ENCODE peak calls at places on chromosomes 5 and 9, in five cellular contexts. One of them, this sample, is unnamed.

GRCh38 chr5:72070519-72070918 is 36.8 kb upstream of the MAP1B start:
- DNase-seq in nephron progenitor cell: no peak
- DNase-seq in COR-L47: no peak
- DNase-seq in NB4: no peak
- DNase-seq in natural killer cell: no peak
- DNase-seq in this sample: no peak

GRCh38 chr9:128689820-128690683 is 1.0 kb downstream of the SET start:
- DNase-seq in natural killer cell: peak
- DNase-seq in NB4: peak
- DNase-seq in COR-L47: peak
- DNase-seq in nephron progenitor cell: peak
- DNase-seq in this sample: no peak

GRCh38 chr5:145680169-145680568 is 155.0 kb downstream of the PRELID2 start:
- DNase-seq in natural killer cell: no peak
- DNase-seq in COR-L47: no peak
- DNase-seq in NB4: no peak
- DNase-seq in nephron progenitor cell: no peak
- DNase-seq in this sample: no peak

GRCh38 chr5:72125931-72126620 is 18.8 kb downstream of the MAP1B start:
- DNase-seq in nephron progenitor cell: no peak
- DNase-seq in natural killer cell: no peak
- DNase-seq in NB4: no peak
- DNase-seq in COR-L47: no peak
- DNase-seq in this sample: no peak

GRCh38 chr9:138100711-138101349 is 223.2 kb downstream of the CACNA1B start:
- DNase-seq in nephron progenitor cell: no peak
- DNase-seq in COR-L47: no peak
- DNase-seq in NB4: peak
- DNase-seq in natural killer cell: no peak
- DNase-seq in this sample: no peak

GRCh38 chr9:124394167-124394566 is 21.1 kb downstream of the PSMB7 start:
- DNase-seq in NB4: peak
- DNase-seq in COR-L47: no peak
- DNase-seq in nephron progenitor cell: no peak
- DNase-seq in natural killer cell: no peak
- DNase-seq in this sample: no peak

GRCh38 chr5:32116574-32117313 is 57.4 kb downstream of the GOLPH3 start:
- DNase-seq in COR-L47: no peak
- DNase-seq in NB4: no peak
- DNase-seq in natural killer cell: no peak
- DNase-seq in nephron progenitor cell: no peak
- DNase-seq in this sample: no peak

GRCh38 chr5:133641683-133642082 is 29.3 kb upstream of the FSTL4 start:
- DNase-seq in natural killer cell: no peak
- DNase-seq in COR-L47: no peak
- DNase-seq in NB4: no peak
- DNase-seq in nephron progenitor cell: no peak
- DNase-seq in this sample: no peak

GRCh38 chr5:130796032-130796431 is 369.0 kb downstream of the HINT1 start:
- DNase-seq in COR-L47: no peak
- DNase-seq in nephron progenitor cell: no peak
- DNase-seq in NB4: no peak
- DNase-seq in natural killer cell: no peak
- DNase-seq in this sample: no peak

GRCh38 chr5:107809201-107810034 is 138.7 kb upstream of the EFNA5 start:
- DNase-seq in nephron progenitor cell: no peak
- DNase-seq in NB4: no peak
- DNase-seq in natural killer cell: no peak
- DNase-seq in COR-L47: peak
- DNase-seq in this sample: no peak

GRCh38 chr9:127318651-127319167 is 54.1 kb downstream of the GARNL3 start:
- DNase-seq in natural killer cell: no peak
- DNase-seq in nephron progenitor cell: no peak
- DNase-seq in NB4: no peak
- DNase-seq in COR-L47: no peak
- DNase-seq in this sample: no peak

GRCh38 chr5:116320486-116320885 is 235.7 kb downstream of the COMMD10 start:
- DNase-seq in NB4: no peak
- DNase-seq in COR-L47: no peak
- DNase-seq in nephron progenitor cell: no peak
- DNase-seq in natural killer cell: no peak
- DNase-seq in this sample: no peak

GRCh38 chr9:114504341-114505186 is 709 bp downstream of the WHRN start:
- DNase-seq in NB4: no peak
- DNase-seq in natural killer cell: peak
- DNase-seq in COR-L47: peak
- DNase-seq in nephron progenitor cell: peak
- DNase-seq in this sample: no peak

GRCh38 chr9:72025956-72026355 is 34.5 kb downstream of the C9orf57 start:
- DNase-seq in nephron progenitor cell: no peak
- DNase-seq in natural killer cell: no peak
- DNase-seq in NB4: no peak
- DNase-seq in COR-L47: no peak
- DNase-seq in this sample: no peak

GRCh38 chr9:101516655-101517054 is 17.0 kb upstream of the RNF20 start:
- DNase-seq in natural killer cell: no peak
- DNase-seq in COR-L47: no peak
- DNase-seq in nephron progenitor cell: no peak
- DNase-seq in NB4: no peak
- DNase-seq in this sample: no peak

GRCh38 chr5:1497795-1498622 is 25.8 kb downstream of the LPCAT1 start:
- DNase-seq in nephron progenitor cell: no peak
- DNase-seq in NB4: peak
- DNase-seq in COR-L47: no peak
- DNase-seq in natural killer cell: no peak
- DNase-seq in this sample: no peak